ENCODE peak calls at places on chromosomes 12 and 14, in five cellular contexts. One of them, this sample, is unnamed.

GRCh38 chr12:43060738-43061137 is 471.2 kb upstream of the PRICKLE1 start:
- DNase-seq in activated T-helper 2 cell treated with anti-CD3 and anti-CD28 coated beads, Interferon-gamma antibody, Interleukin-2, Interleukin-4, amounts not matched to agents 10 μg/mL and 5 μg/mL and 100 μg/mL, durations not matched to agents 14 hours and 24 hours and 36 hours: no peak
- DNase-seq in endothelial cell: no peak
- DNase-seq in pancreas: no peak
- DNase-seq in CD4-positive, CD25-positive, alpha-beta regulatory T cell: no peak
- DNase-seq in this sample: no peak

GRCh38 chr14:54040851-54041250 is 84.2 kb upstream of the BMP4 start:
- DNase-seq in activated T-helper 2 cell treated with anti-CD3 and anti-CD28 coated beads, Interferon-gamma antibody, Interleukin-2, Interleukin-4, amounts not matched to agents 10 μg/mL and 5 μg/mL and 100 μg/mL, durations not matched to agents 14 hours and 24 hours and 36 hours: no peak
- DNase-seq in endothelial cell: no peak
- DNase-seq in CD4-positive, CD25-positive, alpha-beta regulatory T cell: no peak
- DNase-seq in pancreas: no peak
- DNase-seq in this sample: no peak

GRCh38 chr14:68598621-68599447 is 194.0 kb downstream of the ZFP36L1 start:
- DNase-seq in CD4-positive, CD25-positive, alpha-beta regulatory T cell: no peak
- DNase-seq in pancreas: peak; percentile 74
- DNase-seq in activated T-helper 2 cell treated with anti-CD3 and anti-CD28 coated beads, Interferon-gamma antibody, Interleukin-2, Interleukin-4, amounts not matched to agents 10 μg/mL and 5 μg/mL and 100 μg/mL, durations not matched to agents 14 hours and 24 hours and 36 hours: no peak
- DNase-seq in endothelial cell: peak; percentile 57
- DNase-seq in this sample: no peak

GRCh38 chr12:111773801-111774551 is 7.2 kb downstream of the ALDH2 start:
- DNase-seq in pancreas: no peak
- DNase-seq in CD4-positive, CD25-positive, alpha-beta regulatory T cell: no peak
- DNase-seq in activated T-helper 2 cell treated with anti-CD3 and anti-CD28 coated beads, Interferon-gamma antibody, Interleukin-2, Interleukin-4, amounts not matched to agents 10 μg/mL and 5 μg/mL and 100 μg/mL, durations not matched to agents 14 hours and 24 hours and 36 hours: no peak
- DNase-seq in endothelial cell: no peak
- DNase-seq in this sample: no peak

GRCh38 chr14:103849151-103850013 is 2.0 kb upstream of the PPP1R13B start:
- DNase-seq in endothelial cell: no peak
- DNase-seq in CD4-positive, CD25-positive, alpha-beta regulatory T cell: no peak
- DNase-seq in pancreas: no peak
- DNase-seq in activated T-helper 2 cell treated with anti-CD3 and anti-CD28 coated beads, Interferon-gamma antibody, Interleukin-2, Interleukin-4, amounts not matched to agents 10 μg/mL and 5 μg/mL and 100 μg/mL, durations not matched to agents 14 hours and 24 hours and 36 hours: no peak
- DNase-seq in this sample: no peak

GRCh38 chr12:3732901-3733300 is 20.0 kb downstream of the CRACR2A start:
- DNase-seq in pancreas: peak; percentile 36
- DNase-seq in activated T-helper 2 cell treated with anti-CD3 and anti-CD28 coated beads, Interferon-gamma antibody, Interleukin-2, Interleukin-4, amounts not matched to agents 10 μg/mL and 5 μg/mL and 100 μg/mL, durations not matched to agents 14 hours and 24 hours and 36 hours: no peak
- DNase-seq in endothelial cell: no peak
- DNase-seq in CD4-positive, CD25-positive, alpha-beta regulatory T cell: no peak
- DNase-seq in this sample: no peak

GRCh38 chr12:112916270-112916669 is 9.5 kb downstream of the OAS1 start:
- DNase-seq in endothelial cell: no peak
- DNase-seq in pancreas: no peak
- DNase-seq in CD4-positive, CD25-positive, alpha-beta regulatory T cell: no peak
- DNase-seq in activated T-helper 2 cell treated with anti-CD3 and anti-CD28 coated beads, Interferon-gamma antibody, Interleukin-2, Interleukin-4, amounts not matched to agents 10 μg/mL and 5 μg/mL and 100 μg/mL, durations not matched to agents 14 hours and 24 hours and 36 hours: no peak
- DNase-seq in this sample: no peak

GRCh38 chr12:112716099-112717093 is 75.2 kb upstream of the RPH3A start:
- DNase-seq in activated T-helper 2 cell treated with anti-CD3 and anti-CD28 coated beads, Interferon-gamma antibody, Interleukin-2, Interleukin-4, amounts not matched to agents 10 μg/mL and 5 μg/mL and 100 μg/mL, durations not matched to agents 14 hours and 24 hours and 36 hours: no peak
- DNase-seq in CD4-positive, CD25-positive, alpha-beta regulatory T cell: no peak
- DNase-seq in endothelial cell: peak; percentile 27
- DNase-seq in pancreas: no peak
- DNase-seq in this sample: peak; percentile 46

GRCh38 chr12:27498761-27499160 is 25.2 kb upstream of the PPFIBP1 start:
- DNase-seq in pancreas: no peak
- DNase-seq in endothelial cell: no peak
- DNase-seq in CD4-positive, CD25-positive, alpha-beta regulatory T cell: no peak
- DNase-seq in activated T-helper 2 cell treated with anti-CD3 and anti-CD28 coated beads, Interferon-gamma antibody, Interleukin-2, Interleukin-4, amounts not matched to agents 10 μg/mL and 5 μg/mL and 100 μg/mL, durations not matched to agents 14 hours and 24 hours and 36 hours: no peak
- DNase-seq in this sample: no peak

GRCh38 chr14:49640540-49641417 is 5.7 kb upstream of the DNAAF2 start:
- DNase-seq in activated T-helper 2 cell treated with anti-CD3 and anti-CD28 coated beads, Interferon-gamma antibody, Interleukin-2, Interleukin-4, amounts not matched to agents 10 μg/mL and 5 μg/mL and 100 μg/mL, durations not matched to agents 14 hours and 24 hours and 36 hours: no peak
- DNase-seq in CD4-positive, CD25-positive, alpha-beta regulatory T cell: no peak
- DNase-seq in pancreas: no peak
- DNase-seq in endothelial cell: no peak
- DNase-seq in this sample: no peak

GRCh38 chr12:28413455-28414109 is 223.3 kb downstream of the CCDC91 start:
- DNase-seq in pancreas: no peak
- DNase-seq in CD4-positive, CD25-positive, alpha-beta regulatory T cell: no peak
- DNase-seq in endothelial cell: no peak
- DNase-seq in activated T-helper 2 cell treated with anti-CD3 and anti-CD28 coated beads, Interferon-gamma antibody, Interleukin-2, Interleukin-4, amounts not matched to agents 10 μg/mL and 5 μg/mL and 100 μg/mL, durations not matched to agents 14 hours and 24 hours and 36 hours: no peak
- DNase-seq in this sample: peak; percentile 20

GRCh38 chr14:92737206-92737605 is 11.2 kb downstream of the LGMN start:
- DNase-seq in activated T-helper 2 cell treated with anti-CD3 and anti-CD28 coated beads, Interferon-gamma antibody, Interleukin-2, Interleukin-4, amounts not matched to agents 10 μg/mL and 5 μg/mL and 100 μg/mL, durations not matched to agents 14 hours and 24 hours and 36 hours: no peak
- DNase-seq in pancreas: no peak
- DNase-seq in CD4-positive, CD25-positive, alpha-beta regulatory T cell: no peak
- DNase-seq in endothelial cell: no peak
- DNase-seq in this sample: no peak

GRCh38 chr14:64549805-64550538 is at the start of gene PPP1R36:
- DNase-seq in CD4-positive, CD25-positive, alpha-beta regulatory T cell: peak; percentile 23
- DNase-seq in endothelial cell: peak; percentile 33
- DNase-seq in activated T-helper 2 cell treated with anti-CD3 and anti-CD28 coated beads, Interferon-gamma antibody, Interleukin-2, Interleukin-4, amounts not matched to agents 10 μg/mL and 5 μg/mL and 100 μg/mL, durations not matched to agents 14 hours and 24 hours and 36 hours: peak; percentile 32
- DNase-seq in pancreas: peak; percentile 75
- DNase-seq in this sample: no peak

GRCh38 chr14:70893842-70894237 is 13.4 kb upstream of the PCNX1 start:
- DNase-seq in endothelial cell: no peak
- DNase-seq in pancreas: no peak
- DNase-seq in CD4-positive, CD25-positive, alpha-beta regulatory T cell: no peak
- DNase-seq in activated T-helper 2 cell treated with anti-CD3 and anti-CD28 coated beads, Interferon-gamma antibody, Interleukin-2, Interleukin-4, amounts not matched to agents 10 μg/mL and 5 μg/mL and 100 μg/mL, durations not matched to agents 14 hours and 24 hours and 36 hours: no peak
- DNase-seq in this sample: no peak

GRCh38 chr12:66944365-66944764 is 265.5 kb upstream of the GRIP1 start:
- DNase-seq in CD4-positive, CD25-positive, alpha-beta regulatory T cell: no peak
- DNase-seq in endothelial cell: no peak
- DNase-seq in activated T-helper 2 cell treated with anti-CD3 and anti-CD28 coated beads, Interferon-gamma antibody, Interleukin-2, Interleukin-4, amounts not matched to agents 10 μg/mL and 5 μg/mL and 100 μg/mL, durations not matched to agents 14 hours and 24 hours and 36 hours: no peak
- DNase-seq in pancreas: no peak
- DNase-seq in this sample: no peak

GRCh38 chr12:124687695-124688301 is 120.4 kb upstream of the NCOR2 start:
- DNase-seq in CD4-positive, CD25-positive, alpha-beta regulatory T cell: no peak
- DNase-seq in endothelial cell: no peak
- DNase-seq in pancreas: no peak
- DNase-seq in activated T-helper 2 cell treated with anti-CD3 and anti-CD28 coated beads, Interferon-gamma antibody, Interleukin-2, Interleukin-4, amounts not matched to agents 10 μg/mL and 5 μg/mL and 100 μg/mL, durations not matched to agents 14 hours and 24 hours and 36 hours: no peak
- DNase-seq in this sample: no peak

GRCh38 chr14:58331111-58331510 is 32.8 kb downstream of the ARID4A start:
- DNase-seq in activated T-helper 2 cell treated with anti-CD3 and anti-CD28 coated beads, Interferon-gamma antibody, Interleukin-2, Interleukin-4, amounts not matched to agents 10 μg/mL and 5 μg/mL and 100 μg/mL, durations not matched to agents 14 hours and 24 hours and 36 hours: peak; percentile 83
- DNase-seq in CD4-positive, CD25-positive, alpha-beta regulatory T cell: peak; percentile 87
- DNase-seq in endothelial cell: peak; percentile 69
- DNase-seq in pancreas: peak; percentile 90
- DNase-seq in this sample: peak; percentile 50

GRCh38 chr14:20515846-20516245 is 10.5 kb downstream of the RNASE10 start:
- DNase-seq in CD4-positive, CD25-positive, alpha-beta regulatory T cell: no peak
- DNase-seq in activated T-helper 2 cell treated with anti-CD3 and anti-CD28 coated beads, Interferon-gamma antibody, Interleukin-2, Interleukin-4, amounts not matched to agents 10 μg/mL and 5 μg/mL and 100 μg/mL, durations not matched to agents 14 hours and 24 hours and 36 hours: no peak
- DNase-seq in pancreas: no peak
- DNase-seq in endothelial cell: no peak
- DNase-seq in this sample: no peak

GRCh38 chr12:48795550-48796455 is 6.9 kb upstream of the ADCY6 start:
- DNase-seq in CD4-positive, CD25-positive, alpha-beta regulatory T cell: peak; percentile 38
- DNase-seq in endothelial cell: peak; percentile 69
- DNase-seq in activated T-helper 2 cell treated with anti-CD3 and anti-CD28 coated beads, Interferon-gamma antibody, Interleukin-2, Interleukin-4, amounts not matched to agents 10 μg/mL and 5 μg/mL and 100 μg/mL, durations not matched to agents 14 hours and 24 hours and 36 hours: peak; percentile 27
- DNase-seq in pancreas: peak; percentile 74
- DNase-seq in this sample: peak; percentile 78

GRCh38 chr14:35879141-35879648 is 53.1 kb downstream of the BRMS1L start:
- DNase-seq in pancreas: no peak
- DNase-seq in activated T-helper 2 cell treated with anti-CD3 and anti-CD28 coated beads, Interferon-gamma antibody, Interleukin-2, Interleukin-4, amounts not matched to agents 10 μg/mL and 5 μg/mL and 100 μg/mL, durations not matched to agents 14 hours and 24 hours and 36 hours: no peak
- DNase-seq in endothelial cell: no peak
- DNase-seq in CD4-positive, CD25-positive, alpha-beta regulatory T cell: no peak
- DNase-seq in this sample: no peak

GRCh38 chr12:31323466-31324115 is 2.4 kb downstream of the SINHCAF start:
- DNase-seq in activated T-helper 2 cell treated with anti-CD3 and anti-CD28 coated beads, Interferon-gamma antibody, Interleukin-2, Interleukin-4, amounts not matched to agents 10 μg/mL and 5 μg/mL and 100 μg/mL, durations not matched to agents 14 hours and 24 hours and 36 hours: no peak
- DNase-seq in endothelial cell: no peak
- DNase-seq in CD4-positive, CD25-positive, alpha-beta regulatory T cell: peak; percentile 44
- DNase-seq in pancreas: no peak
- DNase-seq in this sample: peak; percentile 39

GRCh38 chr14:77052281-77053044 is 24.0 kb upstream of the IRF2BPL start:
- DNase-seq in activated T-helper 2 cell treated with anti-CD3 and anti-CD28 coated beads, Interferon-gamma antibody, Interleukin-2, Interleukin-4, amounts not matched to agents 10 μg/mL and 5 μg/mL and 100 μg/mL, durations not matched to agents 14 hours and 24 hours and 36 hours: no peak
- DNase-seq in pancreas: no peak
- DNase-seq in CD4-positive, CD25-positive, alpha-beta regulatory T cell: no peak
- DNase-seq in endothelial cell: no peak
- DNase-seq in this sample: no peak

GRCh38 chr12:2894961-2895360 is 4.3 kb downstream of the TULP3 start:
- DNase-seq in pancreas: no peak
- DNase-seq in CD4-positive, CD25-positive, alpha-beta regulatory T cell: no peak
- DNase-seq in endothelial cell: no peak
- DNase-seq in activated T-helper 2 cell treated with anti-CD3 and anti-CD28 coated beads, Interferon-gamma antibody, Interleukin-2, Interleukin-4, amounts not matched to agents 10 μg/mL and 5 μg/mL and 100 μg/mL, durations not matched to agents 14 hours and 24 hours and 36 hours: no peak
- DNase-seq in this sample: no peak

GRCh38 chr12:81212996-81213696 is 135.3 kb downstream of the ACSS3 start:
- DNase-seq in endothelial cell: no peak
- DNase-seq in pancreas: no peak
- DNase-seq in activated T-helper 2 cell treated with anti-CD3 and anti-CD28 coated beads, Interferon-gamma antibody, Interleukin-2, Interleukin-4, amounts not matched to agents 10 μg/mL and 5 μg/mL and 100 μg/mL, durations not matched to agents 14 hours and 24 hours and 36 hours: no peak
- DNase-seq in CD4-positive, CD25-positive, alpha-beta regulatory T cell: no peak
- DNase-seq in this sample: no peak

GRCh38 chr12:93100610-93101009 is 171.5 kb upstream of the EEA1 start:
- DNase-seq in activated T-helper 2 cell treated with anti-CD3 and anti-CD28 coated beads, Interferon-gamma antibody, Interleukin-2, Interleukin-4, amounts not matched to agents 10 μg/mL and 5 μg/mL and 100 μg/mL, durations not matched to agents 14 hours and 24 hours and 36 hours: no peak
- DNase-seq in pancreas: no peak
- DNase-seq in endothelial cell: no peak
- DNase-seq in CD4-positive, CD25-positive, alpha-beta regulatory T cell: no peak
- DNase-seq in this sample: no peak

GRCh38 chr12:129080821-129081220 is 227.5 kb downstream of the GLT1D1 start:
- DNase-seq in CD4-positive, CD25-positive, alpha-beta regulatory T cell: no peak
- DNase-seq in endothelial cell: no peak
- DNase-seq in activated T-helper 2 cell treated with anti-CD3 and anti-CD28 coated beads, Interferon-gamma antibody, Interleukin-2, Interleukin-4, amounts not matched to agents 10 μg/mL and 5 μg/mL and 100 μg/mL, durations not matched to agents 14 hours and 24 hours and 36 hours: no peak
- DNase-seq in pancreas: no peak
- DNase-seq in this sample: no peak

GRCh38 chr14:98957211-98958047 is 314.6 kb downstream of the BCL11B start:
- DNase-seq in endothelial cell: no peak
- DNase-seq in activated T-helper 2 cell treated with anti-CD3 and anti-CD28 coated beads, Interferon-gamma antibody, Interleukin-2, Interleukin-4, amounts not matched to agents 10 μg/mL and 5 μg/mL and 100 μg/mL, durations not matched to agents 14 hours and 24 hours and 36 hours: no peak
- DNase-seq in pancreas: no peak
- DNase-seq in CD4-positive, CD25-positive, alpha-beta regulatory T cell: no peak
- DNase-seq in this sample: no peak

GRCh38 chr14:96989293-96989692 is 192.1 kb downstream of the VRK1 start:
- DNase-seq in endothelial cell: no peak
- DNase-seq in pancreas: no peak
- DNase-seq in activated T-helper 2 cell treated with anti-CD3 and anti-CD28 coated beads, Interferon-gamma antibody, Interleukin-2, Interleukin-4, amounts not matched to agents 10 μg/mL and 5 μg/mL and 100 μg/mL, durations not matched to agents 14 hours and 24 hours and 36 hours: no peak
- DNase-seq in CD4-positive, CD25-positive, alpha-beta regulatory T cell: no peak
- DNase-seq in this sample: no peak

GRCh38 chr12:122646568-122647220 is 56.5 kb downstream of the HCAR2 start:
- DNase-seq in endothelial cell: no peak
- DNase-seq in CD4-positive, CD25-positive, alpha-beta regulatory T cell: no peak
- DNase-seq in activated T-helper 2 cell treated with anti-CD3 and anti-CD28 coated beads, Interferon-gamma antibody, Interleukin-2, Interleukin-4, amounts not matched to agents 10 μg/mL and 5 μg/mL and 100 μg/mL, durations not matched to agents 14 hours and 24 hours and 36 hours: peak; percentile 39
- DNase-seq in pancreas: no peak
- DNase-seq in this sample: no peak

GRCh38 chr14:60506462-60506984 is 2.4 kb upstream of the SIX6 start:
- DNase-seq in CD4-positive, CD25-positive, alpha-beta regulatory T cell: no peak
- DNase-seq in pancreas: no peak
- DNase-seq in endothelial cell: peak; percentile 27
- DNase-seq in activated T-helper 2 cell treated with anti-CD3 and anti-CD28 coated beads, Interferon-gamma antibody, Interleukin-2, Interleukin-4, amounts not matched to agents 10 μg/mL and 5 μg/mL and 100 μg/mL, durations not matched to agents 14 hours and 24 hours and 36 hours: no peak
- DNase-seq in this sample: no peak

GRCh38 chr12:77537648-77538047 is 293.0 kb upstream of the NAV3 start:
- DNase-seq in endothelial cell: no peak
- DNase-seq in CD4-positive, CD25-positive, alpha-beta regulatory T cell: no peak
- DNase-seq in activated T-helper 2 cell treated with anti-CD3 and anti-CD28 coated beads, Interferon-gamma antibody, Interleukin-2, Interleukin-4, amounts not matched to agents 10 μg/mL and 5 μg/mL and 100 μg/mL, durations not matched to agents 14 hours and 24 hours and 36 hours: no peak
- DNase-seq in pancreas: no peak
- DNase-seq in this sample: no peak

GRCh38 chr12:116892318-116892717 is 11.1 kb upstream of the HRK start:
- DNase-seq in CD4-positive, CD25-positive, alpha-beta regulatory T cell: no peak
- DNase-seq in activated T-helper 2 cell treated with anti-CD3 and anti-CD28 coated beads, Interferon-gamma antibody, Interleukin-2, Interleukin-4, amounts not matched to agents 10 μg/mL and 5 μg/mL and 100 μg/mL, durations not matched to agents 14 hours and 24 hours and 36 hours: no peak
- DNase-seq in endothelial cell: no peak
- DNase-seq in pancreas: no peak
- DNase-seq in this sample: no peak